ENCODE peak calls at places on chromosomes 3 and 15, in four cellular contexts. One of them, this sample, is unnamed.

GRCh38 chr3:66418432-66419052 is 82.3 kb downstream of the LRIG1 start:
- DNase-seq in T-helper 9 cell: no peak
- DNase-seq in tibial artery: peak; percentile 86
- DNase-seq in GM04504: no peak
- DNase-seq in this sample: no peak

GRCh38 chr15:73371812-73372211 is 3.1 kb upstream of the HCN4 start:
- DNase-seq in T-helper 9 cell: no peak
- DNase-seq in tibial artery: no peak
- DNase-seq in GM04504: no peak
- DNase-seq in this sample: no peak

GRCh38 chr3:128004661-128005060 is 47.6 kb upstream of the SEC61A1 start:
- DNase-seq in T-helper 9 cell: no peak
- DNase-seq in tibial artery: no peak
- DNase-seq in GM04504: no peak
- DNase-seq in this sample: no peak

GRCh38 chr3:144775581-144775980 is 804.0 kb downstream of the DIPK2A start:
- DNase-seq in T-helper 9 cell: no peak
- DNase-seq in tibial artery: no peak
- DNase-seq in GM04504: no peak
- DNase-seq in this sample: no peak

GRCh38 chr3:132119531-132119930 is 84.7 kb upstream of the CPNE4 start:
- DNase-seq in T-helper 9 cell: no peak
- DNase-seq in tibial artery: no peak
- DNase-seq in GM04504: no peak
- DNase-seq in this sample: no peak

GRCh38 chr3:57164217-57164605 is 942 bp downstream of the IL17RD start:
- DNase-seq in T-helper 9 cell: no peak
- DNase-seq in tibial artery: no peak
- DNase-seq in GM04504: no peak
- DNase-seq in this sample: no peak

GRCh38 chr15:29849218-29849617 is 26.9 kb upstream of the TJP1 start:
- DNase-seq in T-helper 9 cell: no peak
- DNase-seq in tibial artery: no peak
- DNase-seq in GM04504: no peak
- DNase-seq in this sample: no peak

GRCh38 chr3:126132751-126133511 is 47.5 kb downstream of the ALDH1L1 start:
- DNase-seq in T-helper 9 cell: no peak
- DNase-seq in tibial artery: peak; percentile 51
- DNase-seq in GM04504: no peak
- DNase-seq in this sample: no peak

GRCh38 chr15:59622289-59622688 is 10.7 kb downstream of the GCNT3 start:
- DNase-seq in T-helper 9 cell: no peak
- DNase-seq in tibial artery: no peak
- DNase-seq in GM04504: peak; percentile 3
- DNase-seq in this sample: no peak

GRCh38 chr15:88956263-88956662 is 43.1 kb upstream of the MFGE8 start:
- DNase-seq in T-helper 9 cell: no peak
- DNase-seq in tibial artery: no peak
- DNase-seq in GM04504: no peak
- DNase-seq in this sample: no peak

GRCh38 chr3:48180021-48180420 is 8.2 kb downstream of the CDC25A start:
- DNase-seq in T-helper 9 cell: no peak
- DNase-seq in tibial artery: no peak
- DNase-seq in GM04504: no peak
- DNase-seq in this sample: no peak